ENCODE peak calls at places on chromosome 12, in five cellular contexts. One of them, this sample, is unnamed.

GRCh38 chr12:113700943-113701342 is 229.3 kb upstream of the LHX5 start:
- DNase-seq in activated naive CD4-positive, alpha-beta T cell treated with anti-CD3 and anti-CD28 coated beads for 36 hours: no peak
- DNase-seq in OCI-LY7: no peak
- DNase-seq in Daoy: peak
- DNase-seq in effector CD4-positive, alpha-beta T cell: no peak
- DNase-seq in this sample: no peak

GRCh38 chr12:41220931-41221330 is 32.8 kb downstream of the PDZRN4 start:
- DNase-seq in Daoy: no peak
- DNase-seq in effector CD4-positive, alpha-beta T cell: no peak
- DNase-seq in activated naive CD4-positive, alpha-beta T cell treated with anti-CD3 and anti-CD28 coated beads for 36 hours: no peak
- DNase-seq in OCI-LY7: no peak
- DNase-seq in this sample: no peak

GRCh38 chr12:121294151-121294889 is 2.2 kb downstream of the CAMKK2 start:
- DNase-seq in activated naive CD4-positive, alpha-beta T cell treated with anti-CD3 and anti-CD28 coated beads for 36 hours: no peak
- DNase-seq in OCI-LY7: no peak
- DNase-seq in Daoy: no peak
- DNase-seq in effector CD4-positive, alpha-beta T cell: no peak
- DNase-seq in this sample: no peak

GRCh38 chr12:3073438-3074255 is 3.5 kb upstream of the TSPAN9 start:
- DNase-seq in Daoy: peak
- DNase-seq in OCI-LY7: peak
- DNase-seq in effector CD4-positive, alpha-beta T cell: peak
- DNase-seq in activated naive CD4-positive, alpha-beta T cell treated with anti-CD3 and anti-CD28 coated beads for 36 hours: peak
- DNase-seq in this sample: peak

GRCh38 chr12:116406529-116406928 is 129.0 kb upstream of the MED13L start:
- DNase-seq in OCI-LY7: peak
- DNase-seq in Daoy: peak
- DNase-seq in activated naive CD4-positive, alpha-beta T cell treated with anti-CD3 and anti-CD28 coated beads for 36 hours: peak
- DNase-seq in effector CD4-positive, alpha-beta T cell: no peak
- DNase-seq in this sample: peak

GRCh38 chr12:92299744-92300143 is 154.1 kb upstream of the BTG1 start:
- DNase-seq in Daoy: no peak
- DNase-seq in activated naive CD4-positive, alpha-beta T cell treated with anti-CD3 and anti-CD28 coated beads for 36 hours: no peak
- DNase-seq in OCI-LY7: no peak
- DNase-seq in effector CD4-positive, alpha-beta T cell: no peak
- DNase-seq in this sample: no peak

GRCh38 chr12:88726806-88727722 is 146.8 kb upstream of the KITLG start:
- DNase-seq in Daoy: peak
- DNase-seq in effector CD4-positive, alpha-beta T cell: no peak
- DNase-seq in activated naive CD4-positive, alpha-beta T cell treated with anti-CD3 and anti-CD28 coated beads for 36 hours: no peak
- DNase-seq in OCI-LY7: no peak
- DNase-seq in this sample: no peak

GRCh38 chr12:122276242-122276641 is 9.9 kb upstream of the VPS33A start:
- DNase-seq in Daoy: no peak
- DNase-seq in OCI-LY7: no peak
- DNase-seq in effector CD4-positive, alpha-beta T cell: no peak
- DNase-seq in activated naive CD4-positive, alpha-beta T cell treated with anti-CD3 and anti-CD28 coated beads for 36 hours: no peak
- DNase-seq in this sample: no peak

GRCh38 chr12:105820407-105821140 is 318.2 kb downstream of the NUAK1 start:
- DNase-seq in OCI-LY7: no peak
- DNase-seq in Daoy: no peak
- DNase-seq in activated naive CD4-positive, alpha-beta T cell treated with anti-CD3 and anti-CD28 coated beads for 36 hours: no peak
- DNase-seq in effector CD4-positive, alpha-beta T cell: no peak
- DNase-seq in this sample: no peak

GRCh38 chr12:124861898-124862676 is 1.6 kb downstream of the SCARB1 start:
- DNase-seq in effector CD4-positive, alpha-beta T cell: no peak
- DNase-seq in Daoy: no peak
- DNase-seq in OCI-LY7: peak
- DNase-seq in activated naive CD4-positive, alpha-beta T cell treated with anti-CD3 and anti-CD28 coated beads for 36 hours: no peak
- DNase-seq in this sample: peak

GRCh38 chr12:2336409-2336829 is 283.6 kb downstream of the CACNA1C start:
- DNase-seq in Daoy: peak
- DNase-seq in effector CD4-positive, alpha-beta T cell: no peak
- DNase-seq in OCI-LY7: no peak
- DNase-seq in activated naive CD4-positive, alpha-beta T cell treated with anti-CD3 and anti-CD28 coated beads for 36 hours: no peak
- DNase-seq in this sample: peak

GRCh38 chr12:43271659-43272058 is 280.3 kb downstream of the ADAMTS20 start:
- DNase-seq in Daoy: no peak
- DNase-seq in OCI-LY7: no peak
- DNase-seq in activated naive CD4-positive, alpha-beta T cell treated with anti-CD3 and anti-CD28 coated beads for 36 hours: no peak
- DNase-seq in effector CD4-positive, alpha-beta T cell: no peak
- DNase-seq in this sample: no peak

GRCh38 chr12:83826112-83826511 is 1086.5 kb downstream of the SLC6A15 start:
- DNase-seq in activated naive CD4-positive, alpha-beta T cell treated with anti-CD3 and anti-CD28 coated beads for 36 hours: peak
- DNase-seq in OCI-LY7: peak
- DNase-seq in effector CD4-positive, alpha-beta T cell: no peak
- DNase-seq in Daoy: no peak
- DNase-seq in this sample: peak

GRCh38 chr12:1875608-1876007 is 42.8 kb downstream of the CACNA2D4 start:
- DNase-seq in effector CD4-positive, alpha-beta T cell: no peak
- DNase-seq in OCI-LY7: no peak
- DNase-seq in activated naive CD4-positive, alpha-beta T cell treated with anti-CD3 and anti-CD28 coated beads for 36 hours: no peak
- DNase-seq in Daoy: no peak
- DNase-seq in this sample: no peak

GRCh38 chr12:8831116-8831515 is 8.7 kb downstream of the A2ML1 start:
- DNase-seq in OCI-LY7: peak
- DNase-seq in effector CD4-positive, alpha-beta T cell: no peak
- DNase-seq in activated naive CD4-positive, alpha-beta T cell treated with anti-CD3 and anti-CD28 coated beads for 36 hours: no peak
- DNase-seq in Daoy: no peak
- DNase-seq in this sample: no peak

GRCh38 chr12:114655934-114656697 is 27.9 kb downstream of the TBX3 start:
- DNase-seq in Daoy: peak
- DNase-seq in activated naive CD4-positive, alpha-beta T cell treated with anti-CD3 and anti-CD28 coated beads for 36 hours: no peak
- DNase-seq in effector CD4-positive, alpha-beta T cell: no peak
- DNase-seq in OCI-LY7: no peak
- DNase-seq in this sample: no peak

GRCh38 chr12:65628061-65628460 is 196.2 kb upstream of the HMGA2 start:
- DNase-seq in OCI-LY7: no peak
- DNase-seq in effector CD4-positive, alpha-beta T cell: no peak
- DNase-seq in activated naive CD4-positive, alpha-beta T cell treated with anti-CD3 and anti-CD28 coated beads for 36 hours: no peak
- DNase-seq in Daoy: no peak
- DNase-seq in this sample: no peak

GRCh38 chr12:29743801-29744200 is 39.9 kb downstream of the TMTC1 start:
- DNase-seq in effector CD4-positive, alpha-beta T cell: no peak
- DNase-seq in activated naive CD4-positive, alpha-beta T cell treated with anti-CD3 and anti-CD28 coated beads for 36 hours: no peak
- DNase-seq in OCI-LY7: no peak
- DNase-seq in Daoy: peak
- DNase-seq in this sample: no peak

GRCh38 chr12:124129132-124129531 is 156.1 kb downstream of the ZNF664 start:
- DNase-seq in OCI-LY7: no peak
- DNase-seq in Daoy: no peak
- DNase-seq in effector CD4-positive, alpha-beta T cell: no peak
- DNase-seq in activated naive CD4-positive, alpha-beta T cell treated with anti-CD3 and anti-CD28 coated beads for 36 hours: no peak
- DNase-seq in this sample: no peak

GRCh38 chr12:46480282-46480681 is 107.7 kb upstream of the SLC38A2 start:
- DNase-seq in activated naive CD4-positive, alpha-beta T cell treated with anti-CD3 and anti-CD28 coated beads for 36 hours: no peak
- DNase-seq in effector CD4-positive, alpha-beta T cell: no peak
- DNase-seq in OCI-LY7: no peak
- DNase-seq in Daoy: no peak
- DNase-seq in this sample: no peak

GRCh38 chr12:69534389-69534822 is 50.9 kb upstream of the CCT2 start:
- DNase-seq in effector CD4-positive, alpha-beta T cell: no peak
- DNase-seq in activated naive CD4-positive, alpha-beta T cell treated with anti-CD3 and anti-CD28 coated beads for 36 hours: peak
- DNase-seq in OCI-LY7: no peak
- DNase-seq in Daoy: peak
- DNase-seq in this sample: peak

GRCh38 chr12:62703011-62703380 is 232.0 kb downstream of the PPM1H start:
- DNase-seq in OCI-LY7: no peak
- DNase-seq in activated naive CD4-positive, alpha-beta T cell treated with anti-CD3 and anti-CD28 coated beads for 36 hours: no peak
- DNase-seq in effector CD4-positive, alpha-beta T cell: no peak
- DNase-seq in Daoy: peak
- DNase-seq in this sample: no peak